ENCODE peak calls at places on chromosomes 2 and 18, in four cellular contexts. I is sigmoid colon, J is breast epithelium, N is transverse colon. F is an unnamed sample.

GRCh38 chr18:79918089-79919011 is 33.1 kb downstream of the SLC66A2 start:
- DNase-seq in J (peak), N (peak), I (peak), F (peak)

GRCh38 chr2:12106440-12107080 is 360.1 kb downstream of the LPIN1 start:
- DNase-seq in I (peak), N (peak), J (no peak), F (no peak)

GRCh38 chr2:37318401-37318800 is 6.2 kb downstream of the PRKD3 start:
- DNase-seq in J (no peak), N (no peak), I (no peak), F (no peak)

GRCh38 chr2:100818606-100819364 is 1.2 kb upstream of the NPAS2 start:
- DNase-seq in N (peak), I (peak), J (peak), F (no peak)

GRCh38 chr2:32008811-32009478 is 1.9 kb downstream of the MEMO1 start:
- DNase-seq in N (peak), J (no peak), I (no peak), F (no peak)

GRCh38 chr2:43714164-43714563 is 37.9 kb upstream of the C1GALT1C1L start:
- DNase-seq in J (no peak), N (no peak), I (no peak), F (no peak)

GRCh38 chr2:43251171-43251731 is 24.8 kb upstream of the ZFP36L2 start:
- DNase-seq in I (no peak), N (no peak), J (peak), F (no peak)

GRCh38 chr2:38613126-38613848 is 10.6 kb upstream of the HNRNPLL start:
- DNase-seq in J (no peak), I (no peak), N (no peak), F (no peak)

GRCh38 chr18:1760901-1761300 is 810.4 kb downstream of the METTL4 start:
- DNase-seq in J (no peak), I (no peak), N (no peak), F (no peak)

GRCh38 chr2:161139098-161139987 is 20.9 kb upstream of the TANK start:
- DNase-seq in I (no peak), N (no peak), J (no peak), F (no peak)

GRCh38 chr2:171330155-171330956 is 103.4 kb downstream of the METTL8 start:
- DNase-seq in J (no peak), I (no peak), N (no peak), F (no peak)
- TF ChIP-seq POLR2AphosphoS5 in J (no peak), I (no peak), N (no peak), F (no peak)

GRCh38 chr18:58452392-58453166 is 176.3 kb downstream of the ALPK2 start:
- DNase-seq in N (no peak), I (no peak), J (no peak), F (no peak)
- TF ChIP-seq CTCF in N (no peak), I (no peak), J (no peak), F (no peak)

DNA sequence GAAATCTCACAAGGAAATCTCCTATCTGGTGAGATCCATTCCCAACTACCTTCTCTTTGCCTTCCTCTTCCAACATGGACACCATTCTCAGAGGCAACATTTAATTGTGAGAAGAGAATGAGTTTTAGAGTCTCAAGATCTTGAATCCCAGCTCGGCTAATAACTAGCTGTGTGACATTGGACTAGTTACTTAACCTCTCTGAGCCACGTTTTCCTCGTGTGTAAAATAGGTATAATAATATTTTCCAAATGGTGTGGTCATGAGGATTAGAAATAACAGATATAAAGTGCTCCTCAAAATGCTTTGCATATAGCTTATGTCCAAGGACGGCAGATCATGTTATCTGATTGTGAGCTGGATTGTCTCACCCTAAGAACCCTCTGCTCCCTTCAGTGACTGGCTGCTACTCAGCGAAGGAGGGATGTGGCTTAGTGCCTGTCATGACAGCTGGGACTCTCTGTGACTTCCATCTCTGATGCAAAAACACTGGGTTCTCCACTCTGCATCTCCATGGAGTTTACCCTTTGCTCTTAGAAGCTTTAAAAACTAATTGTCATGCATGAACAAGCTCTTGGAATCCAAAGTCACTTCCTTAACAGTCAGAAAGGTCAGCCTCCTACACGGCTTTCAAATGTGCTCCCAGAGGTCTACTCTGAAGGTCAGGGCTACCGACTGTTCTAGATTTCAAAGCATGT is 38.4 kb upstream of the MRPL19 start:
- DNase-seq in I (no peak), N (no peak), J (no peak), F (no peak)
- H3K27ac ChIP-seq in I (no peak), N (no peak), J (no peak), F (no peak)

GRCh38 chr2:28252308-28252707 is 140.3 kb upstream of the FOSL2 start:
- DNase-seq in J (no peak), N (no peak), I (no peak), F (no peak)
- TF ChIP-seq POLR2AphosphoS5 in J (no peak), N (no peak), I (no peak), F (no peak)